ENCODE peak calls at places on chromosome 12, in four cellular contexts. One of them, this sample, is unnamed.

GRCh38 chr12:78181544-78182162 is 351.0 kb downstream of the NAV3 start:
- DNase-seq in hepatocyte: peak; percentile 49
- DNase-seq in breast epithelium: no peak
- DNase-seq in fibroblast of lung: no peak
- DNase-seq in this sample: peak; percentile 38

GRCh38 chr12:133202493-133203343 is 21.4 kb downstream of the ZNF268 start:
- DNase-seq in hepatocyte: no peak
- DNase-seq in breast epithelium: no peak
- DNase-seq in fibroblast of lung: peak; percentile 31
- DNase-seq in this sample: peak; percentile 1

GRCh38 chr12:30181334-30181733 is 397.6 kb upstream of the TMTC1 start:
- DNase-seq in hepatocyte: no peak
- DNase-seq in breast epithelium: no peak
- DNase-seq in fibroblast of lung: no peak
- DNase-seq in this sample: no peak

GRCh38 chr12:94614288-94614721 is 36.1 kb downstream of the TMCC3 start:
- DNase-seq in hepatocyte: no peak
- DNase-seq in breast epithelium: no peak
- DNase-seq in fibroblast of lung: peak; percentile 11
- DNase-seq in this sample: no peak

GRCh38 chr12:44314007-44314500 is 478.2 kb downstream of the TMEM117 start:
- DNase-seq in hepatocyte: no peak
- DNase-seq in breast epithelium: no peak
- DNase-seq in fibroblast of lung: peak; percentile 38
- DNase-seq in this sample: no peak

GRCh38 chr12:54890339-54890738 is 36.0 kb downstream of the MUCL1 start:
- DNase-seq in hepatocyte: no peak
- DNase-seq in breast epithelium: no peak
- DNase-seq in fibroblast of lung: no peak
- DNase-seq in this sample: no peak

GRCh38 chr12:49810159-49810459 is 18.1 kb downstream of the NCKAP5L start:
- DNase-seq in hepatocyte: no peak
- DNase-seq in breast epithelium: no peak
- DNase-seq in fibroblast of lung: no peak
- DNase-seq in this sample: no peak

GRCh38 chr12:56601503-56601902 is 28.6 kb downstream of the BAZ2A start:
- DNase-seq in hepatocyte: no peak
- DNase-seq in breast epithelium: no peak
- DNase-seq in fibroblast of lung: no peak
- DNase-seq in this sample: no peak

GRCh38 chr12:92649511-92650227 is 53.1 kb upstream of the PLEKHG7 start:
- DNase-seq in hepatocyte: peak; percentile 80
- DNase-seq in breast epithelium: peak; percentile 41
- DNase-seq in fibroblast of lung: peak; percentile 84
- DNase-seq in this sample: peak; percentile 65

GRCh38 chr12:53324113-53324778 is 2.8 kb upstream of the AAAS start:
- DNase-seq in hepatocyte: no peak
- DNase-seq in breast epithelium: no peak
- DNase-seq in fibroblast of lung: no peak
- DNase-seq in this sample: no peak

GRCh38 chr12:6927999-6928702 is 392 bp downstream of the ATN1 start:
- DNase-seq in hepatocyte: peak; percentile 58
- DNase-seq in breast epithelium: no peak
- DNase-seq in fibroblast of lung: no peak
- DNase-seq in this sample: no peak

GRCh38 chr12:127711108-127711507 is 555.9 kb upstream of the TMEM132C start:
- DNase-seq in hepatocyte: no peak
- DNase-seq in breast epithelium: no peak
- DNase-seq in fibroblast of lung: no peak
- DNase-seq in this sample: no peak

GRCh38 chr12:38161123-38162000 is 155.2 kb upstream of the ALG10B start:
- DNase-seq in hepatocyte: no peak
- DNase-seq in breast epithelium: no peak
- DNase-seq in fibroblast of lung: no peak
- DNase-seq in this sample: no peak

GRCh38 chr12:47870175-47870781 is 34.5 kb downstream of the VDR start:
- DNase-seq in hepatocyte: peak; percentile 55
- DNase-seq in breast epithelium: no peak
- DNase-seq in fibroblast of lung: no peak
- DNase-seq in this sample: no peak

GRCh38 chr12:26195641-26196423 is 459 bp downstream of the SSPN start:
- DNase-seq in hepatocyte: peak; percentile 60
- DNase-seq in breast epithelium: peak; percentile 43
- DNase-seq in fibroblast of lung: peak; percentile 62
- DNase-seq in this sample: no peak

GRCh38 chr12:106131671-106132070 is 7.1 kb downstream of the NUAK1 start:
- DNase-seq in hepatocyte: no peak
- DNase-seq in breast epithelium: no peak
- DNase-seq in fibroblast of lung: peak; percentile 89
- DNase-seq in this sample: no peak

GRCh38 chr12:88207921-88208640 is 66.0 kb downstream of the TMTC3 start:
- DNase-seq in hepatocyte: no peak
- DNase-seq in breast epithelium: no peak
- DNase-seq in fibroblast of lung: peak; percentile 81
- DNase-seq in this sample: no peak

GRCh38 chr12:120583478-120584030 is 2.4 kb upstream of the POP5 start:
- DNase-seq in hepatocyte: peak; percentile 80
- DNase-seq in breast epithelium: peak; percentile 26
- DNase-seq in fibroblast of lung: peak; percentile 48
- DNase-seq in this sample: peak; percentile 28
- H3K4me3 ChIP-seq in hepatocyte: no peak overlapping the region
- H3K4me3 ChIP-seq in breast epithelium: peak overlapping the region; percentile 5
- H3K4me3 ChIP-seq in fibroblast of lung: peak overlapping the region; percentile 5
- H3K4me3 ChIP-seq in this sample: no peak overlapping the region

DNA sequence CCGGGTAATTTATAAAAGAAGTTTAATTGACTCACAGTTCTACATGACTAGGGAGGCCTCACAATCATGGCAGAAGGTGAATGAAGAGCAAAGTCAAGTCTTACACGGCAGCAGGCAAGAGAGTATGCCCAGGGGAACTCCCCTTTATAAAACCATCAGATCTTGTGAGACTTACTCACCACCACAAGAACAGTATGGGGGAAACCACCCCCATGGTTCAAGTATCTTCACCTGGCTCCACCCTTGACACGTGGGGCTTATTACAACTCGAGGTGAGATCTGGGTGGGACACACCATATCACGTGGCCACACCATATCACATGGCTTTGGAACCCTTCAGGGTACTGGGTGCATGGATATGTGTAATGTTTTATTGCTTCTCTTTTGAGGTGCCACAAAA is 33.2 kb upstream of the ETFBKMT start:
- DNase-seq in hepatocyte: no peak
- DNase-seq in breast epithelium: no peak
- DNase-seq in fibroblast of lung: no peak
- DNase-seq in this sample: no peak
- TF ChIP-seq CTCF in hepatocyte: no peak
- TF ChIP-seq CTCF in breast epithelium: no peak
- TF ChIP-seq CTCF in fibroblast of lung: no peak
- TF ChIP-seq CTCF in this sample: no peak

GRCh38 chr12:113465808-113466769 is 5.6 kb downstream of the LHX5 start:
- DNase-seq in hepatocyte: no peak
- DNase-seq in breast epithelium: no peak
- DNase-seq in fibroblast of lung: no peak
- DNase-seq in this sample: no peak

GRCh38 chr12:113462880-113463745 is 8.6 kb downstream of the LHX5 start:
- DNase-seq in hepatocyte: no peak
- DNase-seq in breast epithelium: no peak
- DNase-seq in fibroblast of lung: no peak
- DNase-seq in this sample: no peak

GRCh38 chr12:113464852-113465719 is 6.6 kb downstream of the LHX5 start:
- DNase-seq in hepatocyte: no peak
- DNase-seq in breast epithelium: no peak
- DNase-seq in fibroblast of lung: no peak
- DNase-seq in this sample: no peak

GRCh38 chr12:113462117-113462774 is 9.4 kb downstream of the LHX5 start:
- DNase-seq in hepatocyte: peak; percentile 87
- DNase-seq in breast epithelium: peak; percentile 55
- DNase-seq in fibroblast of lung: peak; percentile 52
- DNase-seq in this sample: peak; percentile 47

DNA sequence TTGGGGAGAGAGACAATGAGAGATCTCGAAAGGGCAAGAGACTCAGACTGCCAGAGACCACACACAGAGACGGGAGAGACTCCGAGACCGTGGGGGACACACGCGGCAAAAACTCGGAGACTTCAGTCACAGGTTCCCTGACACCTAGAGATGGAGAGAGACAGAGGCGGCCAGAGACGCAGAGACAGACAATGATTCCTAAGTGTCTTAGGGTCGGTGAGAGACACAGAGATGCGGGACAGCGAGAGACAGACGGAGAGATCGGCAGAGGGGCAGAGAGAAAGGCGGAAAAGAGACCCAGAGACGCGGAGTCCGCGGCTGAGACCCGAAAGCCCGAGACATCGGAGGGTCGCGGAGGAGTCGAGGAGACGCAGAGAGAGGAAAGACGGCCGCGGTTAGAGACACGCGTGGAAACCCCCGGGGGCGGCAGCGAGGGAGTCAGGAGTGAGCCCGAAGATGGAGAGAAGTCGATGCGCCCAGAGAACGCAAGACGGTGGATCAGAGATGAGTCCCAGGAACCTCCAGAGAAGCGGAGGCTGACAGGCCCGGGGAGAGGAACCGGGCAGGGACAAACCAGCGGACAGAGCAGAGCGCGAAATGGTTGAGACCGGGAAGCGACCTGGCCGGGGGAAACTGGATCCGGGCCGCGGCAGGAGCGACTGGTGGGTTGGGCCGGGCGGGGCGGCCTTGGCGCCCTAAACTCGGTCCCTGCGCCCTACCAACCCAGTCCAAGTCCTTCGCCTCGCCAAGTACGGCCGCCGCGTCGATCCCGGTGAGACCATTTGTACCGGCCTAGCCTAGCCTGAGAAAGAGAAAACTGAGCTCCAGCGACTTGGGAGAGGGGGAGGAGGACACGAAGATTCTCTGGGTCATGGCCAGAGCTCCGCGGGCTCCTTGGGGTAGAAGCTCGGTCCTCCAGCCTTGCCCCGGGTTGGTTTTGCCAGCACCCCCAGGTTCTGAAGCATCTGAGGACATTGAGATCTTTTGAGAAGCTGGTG is 7.6 kb downstream of the LHX5 start:
- DNase-seq in hepatocyte: no peak
- DNase-seq in breast epithelium: no peak
- DNase-seq in fibroblast of lung: no peak
- DNase-seq in this sample: no peak
- H3K4me3 ChIP-seq in hepatocyte: no peak overlapping the region
- H3K4me3 ChIP-seq in breast epithelium: peak overlapping the region; percentile 33
- H3K4me3 ChIP-seq in fibroblast of lung: no peak overlapping the region
- H3K4me3 ChIP-seq in this sample: no peak overlapping the region

GRCh38 chr12:110279561-110279960 is 1.5 kb upstream of the ATP2A2 start:
- DNase-seq in hepatocyte: no peak
- DNase-seq in breast epithelium: no peak
- DNase-seq in fibroblast of lung: no peak
- DNase-seq in this sample: no peak

GRCh38 chr12:110281549-110282342 is 699 bp downstream of the ATP2A2 start:
- DNase-seq in hepatocyte: peak; percentile 88
- DNase-seq in breast epithelium: peak; percentile 35
- DNase-seq in fibroblast of lung: peak; percentile 59
- DNase-seq in this sample: no peak

GRCh38 chr12:110282343-110282860 is 1.4 kb downstream of the ATP2A2 start:
- DNase-seq in hepatocyte: no peak
- DNase-seq in breast epithelium: no peak
- DNase-seq in fibroblast of lung: no peak
- DNase-seq in this sample: no peak

GRCh38 chr12:110279976-110280783 is 867 bp upstream of the ATP2A2 start:
- DNase-seq in hepatocyte: peak; percentile 68
- DNase-seq in breast epithelium: peak; percentile 47
- DNase-seq in fibroblast of lung: peak; percentile 52
- DNase-seq in this sample: no peak

GRCh38 chr12:110280784-110281548 is at the start of gene ATP2A2:
- DNase-seq in hepatocyte: peak; percentile 98
- DNase-seq in breast epithelium: peak; percentile 84
- DNase-seq in fibroblast of lung: peak; percentile 82
- DNase-seq in this sample: peak; percentile 65
- TF ChIP-seq CTCF in hepatocyte: no peak
- TF ChIP-seq CTCF in breast epithelium: peak; percentile 5
- TF ChIP-seq CTCF in fibroblast of lung: no peak
- TF ChIP-seq CTCF in this sample: no peak

DNA sequence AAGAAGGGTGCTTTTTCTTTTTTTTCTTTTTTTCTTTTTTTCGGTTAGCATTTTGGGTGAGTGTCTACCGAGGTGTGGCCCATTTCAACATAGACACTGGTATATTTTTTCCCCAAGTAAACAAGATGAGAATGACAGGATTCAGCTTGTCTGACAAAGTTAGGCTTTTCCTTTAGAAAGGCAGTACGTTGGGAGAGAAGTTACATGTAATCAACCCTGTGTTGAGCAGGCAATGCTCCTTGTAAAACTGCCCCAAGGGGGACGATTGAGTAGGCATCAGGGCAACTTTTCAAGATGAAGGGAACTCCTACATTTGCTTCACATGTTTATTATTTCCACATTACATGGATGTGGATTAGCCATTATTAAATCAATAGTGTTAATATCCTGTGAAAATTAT is 1.7 kb downstream of the EMP1 start:
- DNase-seq in hepatocyte: no peak
- DNase-seq in breast epithelium: no peak
- DNase-seq in fibroblast of lung: no peak
- DNase-seq in this sample: no peak
- H3K4me3 ChIP-seq in hepatocyte: no peak overlapping the region
- H3K4me3 ChIP-seq in breast epithelium: peak overlapping the region; percentile 63
- H3K4me3 ChIP-seq in fibroblast of lung: peak overlapping the region; percentile 97
- H3K4me3 ChIP-seq in this sample: peak overlapping the region; percentile 75

GRCh38 chr12:89960011-89960507 is 251.4 kb upstream of the ATP2B1 start:
- DNase-seq in hepatocyte: peak; percentile 7
- DNase-seq in breast epithelium: no peak
- DNase-seq in fibroblast of lung: peak; percentile 44
- DNase-seq in this sample: no peak

GRCh38 chr12:89960607-89961394 is 252.2 kb upstream of the ATP2B1 start:
- DNase-seq in hepatocyte: peak; percentile 22
- DNase-seq in breast epithelium: no peak
- DNase-seq in fibroblast of lung: peak; percentile 15
- DNase-seq in this sample: no peak

GRCh38 chr12:89965993-89966392 is 257.4 kb upstream of the ATP2B1 start:
- DNase-seq in hepatocyte: no peak
- DNase-seq in breast epithelium: no peak
- DNase-seq in fibroblast of lung: no peak
- DNase-seq in this sample: no peak

GRCh38 chr12:89959188-89959587 is 250.6 kb upstream of the ATP2B1 start:
- DNase-seq in hepatocyte: no peak
- DNase-seq in breast epithelium: no peak
- DNase-seq in fibroblast of lung: no peak
- DNase-seq in this sample: no peak

GRCh38 chr12:89962648-89963047 is 254.0 kb upstream of the ATP2B1 start:
- DNase-seq in hepatocyte: no peak
- DNase-seq in breast epithelium: no peak
- DNase-seq in fibroblast of lung: no peak
- DNase-seq in this sample: no peak
- TF ChIP-seq CTCF in hepatocyte: peak; percentile 10
- TF ChIP-seq CTCF in breast epithelium: no peak
- TF ChIP-seq CTCF in fibroblast of lung: no peak
- TF ChIP-seq CTCF in this sample: peak; percentile 27

GRCh38 chr12:96442906-96443305 is 42.7 kb upstream of the CDK17 start:
- DNase-seq in hepatocyte: no peak
- DNase-seq in breast epithelium: no peak
- DNase-seq in fibroblast of lung: no peak
- DNase-seq in this sample: no peak
- H3K4me3 ChIP-seq in hepatocyte: no peak overlapping the region
- H3K4me3 ChIP-seq in breast epithelium: no peak overlapping the region
- H3K4me3 ChIP-seq in fibroblast of lung: no peak overlapping the region
- H3K4me3 ChIP-seq in this sample: no peak overlapping the region